ENCODE peak calls at places on chromosomes 1 and 21, in ten cellular contexts. N is neuronal stem cell, E is mammary epithelial cell, X is OCI-LY7, M is PC-3, W is HCT116, U is GM12878, F is IMR-90, D is Karpas-422, H is fibroblast of lung. O is an unnamed sample.

GRCh38 chr1:19473119-19473518 is 12.2 kb downstream of the CAPZB start:
- DNase-seq in N (no peak), E (no peak), X (no peak), M (no peak), W (no peak), U (no peak), F (no peak), D (no peak), H (no peak), O (no peak)

GRCh38 chr1:84988588-84988987 is 8.3 kb downstream of the MCOLN2 start:
- DNase-seq in N (no peak), E (no peak), X (peak), M (no peak), W (no peak), U (no peak), F (no peak), D (no peak), H (no peak), O (no peak)

GRCh38 chr1:29503441-29503840 is 267.1 kb downstream of the PTPRU start:
- DNase-seq in N (no peak), E (no peak), X (no peak), M (no peak), W (no peak), U (no peak), F (no peak), D (no peak), H (no peak), O (no peak)

GRCh38 chr1:237736372-237737029 is 154.2 kb downstream of the ZP4 start:
- DNase-seq in N (no peak), E (peak), X (peak), M (peak), W (no peak), U (no peak), F (peak), D (peak), H (peak), O (peak)

GRCh38 chr21:36509966-36510742 is 30.2 kb upstream of the CLDN14 start:
- DNase-seq in N (no peak), E (peak), X (no peak), M (peak), W (no peak), U (no peak), F (no peak), D (peak), H (no peak), O (peak)

GRCh38 chr1:42422672-42423236 is 33.1 kb downstream of the ZMYND12 start:
- DNase-seq in N (no peak), E (no peak), X (no peak), M (no peak), W (no peak), U (no peak), F (no peak), D (peak), H (no peak), O (no peak)

GRCh38 chr1:161092621-161093028 is 3.3 kb upstream of the NECTIN4 start:
- DNase-seq in N (no peak), E (peak), X (no peak), M (peak), W (no peak), U (no peak), F (peak), D (no peak), H (no peak), O (peak)

GRCh38 chr1:12469493-12469892 is 148.5 kb downstream of the DHRS3 start:
- DNase-seq in N (no peak), E (no peak), X (no peak), M (no peak), W (no peak), U (no peak), F (no peak), D (no peak), H (no peak), O (no peak)

GRCh38 chr21:36282568-36283230 is 37.3 kb upstream of the MORC3 start:
- DNase-seq in N (no peak), E (peak), X (no peak), M (no peak), W (no peak), U (no peak), F (peak), D (no peak), H (peak), O (no peak)

GRCh38 chr1:174206148-174206826 is 47.0 kb downstream of the RABGAP1L start:
- DNase-seq in N (no peak), E (no peak), X (no peak), M (no peak), W (no peak), U (no peak), F (no peak), D (no peak), H (no peak), O (no peak)

GRCh38 chr21:43810505-43811261 is 21.3 kb downstream of the RRP1 start:
- DNase-seq in N (peak), E (peak), X (peak), M (peak), W (peak), U (peak), F (peak), D (peak), H (peak), O (peak)

GRCh38 chr1:94093996-94094395 is 27.0 kb downstream of the ABCA4 start:
- DNase-seq in N (no peak), E (no peak), X (no peak), M (no peak), W (no peak), U (no peak), F (peak), D (no peak), H (no peak), O (no peak)

GRCh38 chr1:235304549-235305451 is 23.2 kb downstream of the ARID4B start:
- DNase-seq in N (no peak), E (no peak), X (no peak), M (no peak), W (no peak), U (no peak), F (peak), D (peak), H (no peak), O (peak)

GRCh38 chr1:158177705-158178450 is 2.8 kb upstream of the CD1D start:
- DNase-seq in N (peak), E (peak), X (peak), M (peak), W (no peak), U (no peak), F (peak), D (peak), H (peak), O (peak)

DNA sequence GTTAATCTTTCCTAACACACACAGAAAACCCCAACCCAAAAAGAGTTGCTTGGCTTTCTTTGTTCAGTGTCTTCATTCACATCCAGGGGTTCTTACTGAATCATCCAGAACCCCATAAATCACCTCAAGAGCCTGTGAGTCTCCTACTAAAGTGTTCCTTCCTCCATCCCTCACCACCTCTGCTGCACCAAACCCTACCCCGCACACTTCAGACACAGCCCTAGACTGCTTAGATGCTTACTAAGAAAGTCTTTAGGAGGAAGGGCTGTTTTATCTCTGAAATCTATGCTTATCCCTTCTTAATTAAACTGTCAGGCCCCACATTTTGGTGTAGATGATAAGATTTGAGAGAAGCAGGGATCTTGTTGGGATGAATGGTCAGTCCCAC is 216.8 kb upstream of the SGIP1 start:
- DNase-seq in N (no peak), E (no peak), X (no peak), M (no peak), W (no peak), U (no peak), F (no peak), D (no peak), H (no peak), O (no peak)
- H2AFZ ChIP-seq in N (no peak), E (no peak), X (peak), M (no peak), W (no peak), U (no peak), F (peak), D (no peak), H (no peak), O (no peak)

GRCh38 chr1:100683448-100684349 is 35.8 kb upstream of the VCAM1 start:
- DNase-seq in N (no peak), E (no peak), X (no peak), M (no peak), W (no peak), U (peak), F (no peak), D (no peak), H (no peak), O (no peak)
- H2AFZ ChIP-seq in N (no peak), E (no peak), X (no peak), M (no peak), W (no peak), U (peak), F (no peak), D (no peak), H (no peak), O (no peak)

DNA sequence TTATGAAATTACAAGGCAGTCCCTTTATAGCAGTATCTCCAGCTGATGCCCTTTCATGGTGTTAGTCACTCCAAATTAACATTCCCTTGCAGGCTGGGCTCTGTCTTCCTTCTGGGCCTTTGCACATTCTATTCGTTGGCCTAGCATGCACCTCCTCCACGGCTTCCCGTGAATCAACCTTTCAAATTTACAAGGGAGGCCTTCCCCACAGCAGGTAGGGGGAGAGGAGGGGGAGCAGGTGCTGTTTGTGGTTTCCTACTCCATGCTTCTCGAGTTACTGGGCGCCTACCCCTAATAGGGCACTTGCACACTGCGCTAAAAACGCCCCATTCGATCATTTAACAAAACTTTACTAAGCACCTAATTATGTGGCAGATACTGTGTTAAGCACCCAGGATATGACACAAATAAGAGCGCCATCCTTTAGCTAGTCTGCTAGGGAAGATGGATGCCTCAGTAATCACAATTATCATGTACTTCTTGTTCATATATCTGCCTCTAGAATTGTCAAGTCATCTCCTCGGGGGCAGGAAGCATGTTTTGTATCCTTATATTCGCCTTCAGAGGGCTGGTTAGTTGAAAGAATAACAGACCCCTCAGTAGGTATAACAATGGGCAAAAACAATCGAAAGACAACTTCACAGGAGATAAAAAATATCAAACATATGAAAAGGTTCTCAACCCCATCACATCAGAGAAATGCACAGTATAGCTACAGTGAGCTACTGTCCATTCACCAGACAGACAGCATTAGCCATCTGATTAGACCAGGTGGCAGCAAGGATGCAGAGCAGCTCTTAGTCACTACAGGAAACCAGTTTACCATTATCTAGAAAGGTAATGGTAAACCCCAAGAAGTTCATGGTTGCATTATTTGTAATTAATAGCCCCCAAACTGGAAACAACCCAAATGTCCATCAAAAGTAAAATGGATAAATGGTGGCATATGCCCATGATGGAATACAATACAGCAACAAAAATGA is 1.7 kb upstream of the ADAR start:
- DNase-seq in N (no peak), E (peak), X (peak), M (peak), W (peak), U (no peak), F (peak), D (peak), H (no peak), O (peak)
- H2AFZ ChIP-seq in N (no peak), E (no peak), X (peak), M (no peak), W (no peak), U (peak), F (peak), D (no peak), H (no peak), O (no peak)

GRCh38 chr1:168379110-168379860 is 98.6 kb downstream of the TBX19 start:
- DNase-seq in N (no peak), E (peak), X (no peak), M (peak), W (no peak), U (no peak), F (peak), D (no peak), H (no peak), O (peak)
- H2AFZ ChIP-seq in N (no peak), E (peak), X (no peak), M (peak), W (no peak), U (no peak), F (no peak), D (no peak), H (no peak), O (no peak)

GRCh38 chr1:197838836-197839235 is 63.6 kb upstream of the DENND1B start:
- DNase-seq in N (no peak), E (peak), X (no peak), M (peak), W (peak), U (no peak), F (peak), D (no peak), H (peak), O (no peak)
- H2AFZ ChIP-seq in N (no peak), E (peak), X (peak), M (peak), W (peak), U (no peak), F (no peak), D (no peak), H (peak), O (no peak)

O was measured in trophoblast cell.